ENCODE peak calls at places on chromosomes 11 and 22, in six cellular contexts. Q is activated B cell treated with CpG ODN at 0.5 μM for 24 hours, C is GM13976, W is GM12865, L is AG04450, H is IMR-90. K is an unnamed sample.
A peak's percentile ranks its signal among the peaks of the same experiment; 100 is the strongest.

GRCh38 chr11:73308963-73309960 is 1.2 kb downstream of the ARHGEF17 start:
- DNase-seq in W (peak; percentile 42), C (peak; percentile 57), Q (no peak), H (peak; percentile 96), L (peak; percentile 90), K (peak; percentile 44)

GRCh38 chr22:20015971-20016733 is 471 bp downstream of the ARVCF start:
- DNase-seq in C (no peak), L (no peak), W (no peak), H (no peak), Q (peak; percentile 52), K (peak; percentile 56)

GRCh38 chr22:38724926-38725571 is 19.3 kb downstream of the GTPBP1 start:
- DNase-seq in C (peak; percentile 48), H (peak; percentile 41), W (peak; percentile 46), L (no peak), Q (no peak), K (no peak)

GRCh38 chr11:33773399-33774355 is 643 bp downstream of the FBXO3 start:
- DNase-seq in H (peak; percentile 43), L (no peak), W (peak; percentile 30), Q (no peak), C (peak; percentile 38), K (peak; percentile 45)

GRCh38 chr11:6606471-6607189 is 3.1 kb downstream of the ILK start:
- DNase-seq in C (peak; percentile 84), H (peak; percentile 95), W (peak; percentile 89), L (peak; percentile 90), Q (peak; percentile 36), K (peak; percentile 88)

GRCh38 chr11:123377355-123377754 is 52.7 kb upstream of the GRAMD1B start:
- DNase-seq in C (no peak), L (no peak), H (no peak), Q (no peak), W (no peak), K (no peak)

GRCh38 chr11:34343153-34343552 is 14.7 kb downstream of the ABTB2 start:
- DNase-seq in C (no peak), L (no peak), W (no peak), Q (no peak), H (peak; percentile 81), K (no peak)

GRCh38 chr11:68014157-68014965 is 4.2 kb downstream of the ALDH3B1 start:
- DNase-seq in C (no peak), L (peak; percentile 67), W (no peak), H (peak; percentile 87), Q (no peak), K (no peak)

DNA sequence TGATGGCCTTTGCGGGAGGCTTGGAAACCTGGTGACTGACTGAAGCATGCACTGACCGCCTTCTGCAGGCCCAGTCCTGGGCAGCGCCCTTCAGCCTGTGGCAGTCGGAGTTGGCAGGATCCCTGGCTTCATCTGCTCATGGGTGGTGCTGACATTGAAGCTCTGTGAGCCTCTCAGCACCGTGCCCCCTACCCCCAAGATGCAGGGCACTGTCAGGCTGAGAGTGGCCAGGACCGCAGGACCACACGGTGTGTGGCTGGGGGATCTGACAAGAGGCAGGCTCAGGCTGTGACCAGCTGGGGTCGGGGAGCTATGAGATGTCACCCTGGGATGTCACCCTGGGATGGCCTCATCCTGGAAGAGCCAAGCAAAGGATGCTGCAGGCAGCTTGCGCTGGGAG is 32.7 kb downstream of the TBC1D22A start:
- DNase-seq in L (no peak), W (no peak), C (no peak), H (no peak), Q (peak; percentile 12), K (no peak)
- TF ChIP-seq CTCF in L (no peak), W (no peak), C (no peak), H (no peak), Q (no peak), K (no peak)

GRCh38 chr11:92702037-92702436 is 267.4 kb upstream of the MTNR1B start:
- DNase-seq in H (peak; percentile 3), W (no peak), C (no peak), L (no peak), Q (no peak), K (no peak)
- TF ChIP-seq CTCF in H (no peak), W (no peak), C (no peak), L (no peak), Q (no peak), K (no peak)

GRCh38 chr22:37634505-37635002 is 4.9 kb upstream of the SH3BP1 start:
- DNase-seq in W (peak; percentile 59), H (no peak), Q (no peak), C (no peak), L (no peak), K (no peak)

GRCh38 chr22:37636949-37637273 is 2.6 kb upstream of the SH3BP1 start:
- DNase-seq in W (no peak), C (no peak), H (no peak), L (no peak), Q (no peak), K (no peak)

GRCh38 chr22:37638351-37639069 is 959 bp upstream of the SH3BP1 start:
- DNase-seq in W (peak; percentile 61), H (no peak), L (no peak), C (no peak), Q (no peak), K (no peak)

GRCh38 chr22:37635157-37635556 is 4.3 kb upstream of the SH3BP1 start:
- DNase-seq in C (no peak), Q (no peak), H (no peak), L (no peak), W (no peak), K (no peak)

DNA sequence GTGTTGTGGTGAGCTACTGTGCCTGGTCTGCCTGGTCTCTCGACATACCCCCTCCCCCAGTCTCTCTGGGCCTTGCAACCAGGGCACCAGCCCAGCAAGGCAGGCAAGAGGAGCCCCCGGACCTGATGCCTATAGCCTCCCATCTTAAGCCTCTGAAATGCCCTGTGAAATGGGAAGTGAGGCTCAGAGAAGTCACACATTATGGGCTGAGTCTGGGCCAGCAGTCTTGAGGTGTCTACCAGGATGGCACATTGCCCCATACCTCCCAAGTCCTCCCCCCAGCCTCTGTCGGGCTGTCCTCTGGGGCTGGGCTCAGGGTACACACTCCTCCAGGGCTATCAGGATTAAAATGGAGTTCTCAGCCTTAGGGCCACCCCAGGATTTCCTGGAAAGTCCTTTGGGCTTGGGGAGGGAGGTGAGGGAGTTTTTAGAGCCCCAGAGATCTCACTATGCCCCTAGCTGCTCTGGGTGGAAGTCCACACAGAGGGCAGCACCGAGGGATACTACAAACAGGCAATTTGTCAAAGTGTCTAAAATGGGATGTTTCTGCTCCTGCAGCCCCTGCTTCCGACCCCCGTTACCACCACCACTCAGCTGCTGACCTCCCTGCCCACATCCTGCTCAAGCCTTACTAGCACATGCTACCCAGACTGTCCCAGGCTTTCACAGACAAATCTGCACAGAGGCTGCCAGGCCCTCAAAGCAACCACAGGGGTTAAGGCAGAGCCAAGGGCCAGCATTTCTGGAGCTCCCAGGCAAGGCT is 3.1 kb upstream of the SH3BP1 start:
- DNase-seq in W (peak; percentile 57), C (no peak), L (no peak), Q (no peak), H (peak; percentile 75), K (no peak)
- TF ChIP-seq CTCF in W (peak; percentile 22), C (peak; percentile 22), L (peak; percentile 61), Q (no peak), H (peak; percentile 43), K (peak; percentile 16)

GRCh38 chr11:71251761-71252433 is 480 bp downstream of the SHANK2 start:
- DNase-seq in Q (peak; percentile 73), C (peak; percentile 64), H (no peak), L (no peak), W (peak; percentile 23), K (peak; percentile 78)
- TF ChIP-seq CTCF in Q (no peak), C (no peak), H (peak; percentile 40), L (peak; percentile 6), W (peak; percentile 21), K (no peak)

GRCh38 chr11:1776331-1776851 is 12.7 kb upstream of the CTSD start:
- DNase-seq in L (no peak), W (no peak), H (no peak), C (no peak), Q (no peak), K (no peak)

GRCh38 chr11:1776944-1777715 is 13.4 kb upstream of the CTSD start:
- DNase-seq in C (no peak), Q (no peak), L (no peak), W (no peak), H (no peak), K (no peak)

GRCh38 chr11:1779034-1779805 is 15.5 kb upstream of the CTSD start:
- DNase-seq in H (no peak), C (peak; percentile 30), Q (no peak), L (no peak), W (no peak), K (no peak)

GRCh38 chr11:1778141-1778911 is 14.6 kb upstream of the CTSD start:
- DNase-seq in C (peak; percentile 24), L (no peak), H (no peak), Q (no peak), W (no peak), K (no peak)

DNA sequence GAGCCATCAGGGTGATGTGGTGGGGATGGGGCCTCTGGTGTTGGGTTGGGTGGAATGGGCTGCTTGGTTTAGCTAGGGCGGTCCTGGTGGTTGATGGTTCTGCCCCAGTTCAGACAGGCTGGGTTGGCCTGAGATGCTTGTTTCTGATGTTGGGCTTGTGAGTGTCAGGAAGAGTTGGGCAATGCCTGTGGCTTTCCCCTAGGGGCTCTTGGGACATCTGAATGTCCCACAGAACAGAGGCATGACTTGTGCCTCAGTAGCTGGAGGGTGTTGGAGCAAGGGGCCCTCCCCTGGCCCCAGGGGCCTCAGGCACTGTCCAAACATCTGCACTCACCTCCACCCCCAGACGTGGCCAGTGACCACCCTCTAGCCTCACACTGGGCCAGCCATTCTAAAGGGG is 14.0 kb upstream of the CTSD start:
- DNase-seq in H (no peak), C (no peak), W (no peak), L (no peak), Q (no peak), K (no peak)
- TF ChIP-seq CTCF in H (no peak), C (no peak), W (no peak), L (no peak), Q (no peak), K (no peak)

K was measured in GM20000.